ENCODE peak calls at places on chromosomes 12 and 14, in seven cellular contexts. A is uterus, P is iPS DF 6.9, J is cardiac muscle cell, D is body of pancreas, V is H1, G is tibial nerve. K is an unnamed sample.
A peak's percentile ranks its signal among the peaks of the same experiment; 100 is the strongest.

GRCh38 chr14:60651936-60652673 is 2.8 kb upstream of the SIX1 start:
- DNase-seq in A (no peak), P (no peak), J (no peak), D (peak; percentile 40), V (no peak), G (no peak), K (no peak)

GRCh38 chr12:59934486-59934885 is 338.7 kb downstream of the SLC16A7 start:
- DNase-seq in A (no peak), P (no peak), J (no peak), D (no peak), V (no peak), G (no peak), K (no peak)

GRCh38 chr14:70047598-70048312 is 141.0 kb downstream of the SLC8A3 start:
- DNase-seq in A (no peak), P (no peak), J (no peak), D (no peak), V (no peak), G (no peak), K (no peak)

GRCh38 chr14:61452452-61452851 is 131.1 kb downstream of the PRKCH start:
- DNase-seq in A (no peak), P (no peak), J (no peak), D (no peak), V (no peak), G (no peak), K (no peak)

GRCh38 chr12:81412940-81413339 is 335.1 kb downstream of the ACSS3 start:
- DNase-seq in A (no peak), P (no peak), J (no peak), D (no peak), V (no peak), G (no peak), K (no peak)

GRCh38 chr12:97594236-97594635 is 131.6 kb downstream of the RMST start:
- DNase-seq in A (no peak), P (no peak), J (no peak), D (no peak), V (no peak), G (no peak), K (no peak)

GRCh38 chr12:89657090-89657489 is 51.5 kb downstream of the ATP2B1 start:
- DNase-seq in A (no peak), P (no peak), J (no peak), D (no peak), V (no peak), G (no peak), K (no peak)

GRCh38 chr14:98101323-98101722 is 1170.7 kb downstream of the BCL11B start:
- DNase-seq in A (no peak), P (no peak), J (no peak), D (no peak), V (no peak), G (no peak), K (no peak)

GRCh38 chr14:97137705-97138104 is 340.5 kb downstream of the VRK1 start:
- DNase-seq in A (no peak), P (no peak), J (no peak), D (no peak), V (no peak), G (no peak), K (no peak)

GRCh38 chr12:124744659-124745467 is 118.8 kb downstream of the SCARB1 start:
- DNase-seq in A (no peak), P (peak; percentile 76), J (no peak), D (no peak), V (peak; percentile 76), G (no peak), K (no peak)

GRCh38 chr14:55754471-55754870 is 174.5 kb downstream of the KTN1 start:
- DNase-seq in A (no peak), P (no peak), J (no peak), D (no peak), V (no peak), G (no peak), K (no peak)

GRCh38 chr12:47224563-47225133 is 144.9 kb upstream of the AMIGO2 start:
- DNase-seq in A (no peak), P (no peak), J (no peak), D (no peak), V (no peak), G (no peak), K (no peak)

GRCh38 chr12:47223848-47224213 is 144.1 kb upstream of the AMIGO2 start:
- DNase-seq in A (peak; percentile 42), P (no peak), J (peak; percentile 55), D (peak; percentile 84), V (no peak), G (no peak), K (no peak)

GRCh38 chr12:47221256-47222023 is 141.7 kb upstream of the AMIGO2 start:
- DNase-seq in A (no peak), P (no peak), J (no peak), D (no peak), V (no peak), G (no peak), K (no peak)

GRCh38 chr12:47222960-47223847 is 143.4 kb upstream of the AMIGO2 start:
- DNase-seq in A (no peak), P (peak; percentile 74), J (peak; percentile 56), D (no peak), V (peak; percentile 61), G (no peak), K (no peak)

GRCh38 chr12:47222592-47222959 is 142.8 kb upstream of the AMIGO2 start:
- DNase-seq in A (no peak), P (no peak), J (no peak), D (no peak), V (peak; percentile 47), G (no peak), K (no peak)
- H3K4me1 ChIP-seq in A (peaks cover 7% of the 10 kb centered on the region), P (peaks cover 2% of the 10 kb centered on the region), J (peaks cover 11% of the 10 kb centered on the region), D (peaks cover 29% of the 10 kb centered on the region), V (peaks cover 10% of the 10 kb centered on the region), G (peaks cover 9% of the 10 kb centered on the region), K (peaks cover 16% of the 10 kb centered on the region)

GRCh38 chr12:32901553-32901952 is 5.0 kb upstream of the PKP2 start:
- DNase-seq in A (no peak), P (no peak), J (peak; percentile 72), D (no peak), V (no peak), G (no peak), K (no peak)

GRCh38 chr12:32903318-32903717 is 6.7 kb upstream of the PKP2 start:
- DNase-seq in A (no peak), P (no peak), J (no peak), D (no peak), V (no peak), G (no peak), K (no peak)

GRCh38 chr12:32902287-32902996 is 5.9 kb upstream of the PKP2 start:
- DNase-seq in A (no peak), P (no peak), J (no peak), D (no peak), V (no peak), G (no peak), K (no peak)

GRCh38 chr12:32906407-32907165 is 10.0 kb upstream of the PKP2 start:
- DNase-seq in A (no peak), P (no peak), J (no peak), D (no peak), V (no peak), G (no peak), K (no peak)

DNA sequence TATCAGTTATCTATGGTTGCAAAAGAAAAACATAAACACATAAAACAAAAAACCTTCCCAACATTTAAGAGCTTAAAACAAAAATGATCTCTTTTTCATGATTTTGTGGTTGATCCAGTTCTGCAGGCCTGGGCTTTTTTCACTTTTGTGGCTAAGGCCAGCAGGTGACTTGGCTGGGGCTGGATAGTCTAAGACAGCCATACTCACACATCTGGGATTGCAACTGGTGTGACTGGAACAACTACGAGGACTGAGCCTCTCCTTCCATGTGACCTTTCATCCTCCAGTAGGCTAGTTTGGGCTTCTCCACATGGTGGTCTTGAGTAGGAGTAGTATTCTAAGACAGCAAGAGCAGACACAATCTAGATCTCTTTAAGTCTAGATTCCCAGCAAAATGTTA is 7.2 kb upstream of the PKP2 start:
- DNase-seq in A (no peak), P (no peak), J (no peak), D (no peak), V (no peak), G (no peak), K (no peak)
- H3K4me3 ChIP-seq in A (no peak overlapping the region), P (no peak overlapping the region), J (no peak overlapping the region), D (no peak overlapping the region), V (no peak overlapping the region), G (no peak overlapping the region), K (no peak overlapping the region)

DNA sequence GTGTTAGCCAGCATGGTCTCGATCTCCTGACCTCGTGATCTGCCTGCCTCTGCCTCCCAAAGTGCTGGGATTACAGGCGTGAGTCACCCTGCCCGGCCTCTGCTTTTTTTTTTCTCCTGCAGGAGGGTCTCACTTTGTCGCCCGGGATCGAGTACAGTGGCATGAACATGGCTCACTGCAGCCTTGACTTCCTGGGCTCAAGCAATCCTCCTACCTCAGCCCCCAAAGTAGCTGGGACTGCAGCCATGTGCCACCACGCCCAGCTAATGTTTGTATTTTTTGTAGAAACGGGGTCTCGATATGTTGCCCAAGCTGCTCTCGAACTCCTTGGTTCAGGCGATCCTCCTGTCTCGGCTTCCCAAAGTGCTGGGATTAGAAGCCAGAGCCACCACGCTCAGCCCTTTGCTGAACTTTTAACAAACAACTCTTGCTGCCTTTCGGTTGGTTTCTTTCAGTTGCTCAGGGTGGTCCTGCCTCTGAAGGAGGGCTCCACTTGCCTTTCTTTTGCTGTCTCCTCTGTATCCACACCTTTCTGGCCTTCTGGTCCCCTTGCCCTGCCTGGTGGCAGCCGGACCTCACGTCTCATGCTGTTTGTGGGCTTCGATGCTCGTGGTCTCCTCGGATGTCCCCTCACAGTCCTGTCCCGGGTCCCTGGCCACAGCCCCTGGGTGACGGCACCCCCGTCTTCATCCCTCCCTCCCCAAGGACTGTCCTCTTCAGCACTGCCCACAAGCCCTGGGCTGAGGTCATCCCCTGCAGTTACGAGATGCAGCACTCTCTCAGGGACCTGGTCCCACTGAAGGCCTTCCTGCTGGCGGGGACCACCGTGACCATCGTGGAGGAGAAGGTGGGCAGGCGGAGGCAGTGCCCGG is 3.8 kb upstream of the B3GNT4 start:
- DNase-seq in A (no peak), P (no peak), J (no peak), D (no peak), V (no peak), G (no peak), K (no peak)
- H3K4me1 ChIP-seq in A (peaks cover 12% of the 10 kb centered on the region), P (peaks cover 4% of the 10 kb centered on the region), J (no peaks in the 10 kb centered on the region), D (peaks cover 21% of the 10 kb centered on the region), V (no peaks in the 10 kb centered on the region), G (peaks cover 9% of the 10 kb centered on the region), K (peaks cover 16% of the 10 kb centered on the region)

DNA sequence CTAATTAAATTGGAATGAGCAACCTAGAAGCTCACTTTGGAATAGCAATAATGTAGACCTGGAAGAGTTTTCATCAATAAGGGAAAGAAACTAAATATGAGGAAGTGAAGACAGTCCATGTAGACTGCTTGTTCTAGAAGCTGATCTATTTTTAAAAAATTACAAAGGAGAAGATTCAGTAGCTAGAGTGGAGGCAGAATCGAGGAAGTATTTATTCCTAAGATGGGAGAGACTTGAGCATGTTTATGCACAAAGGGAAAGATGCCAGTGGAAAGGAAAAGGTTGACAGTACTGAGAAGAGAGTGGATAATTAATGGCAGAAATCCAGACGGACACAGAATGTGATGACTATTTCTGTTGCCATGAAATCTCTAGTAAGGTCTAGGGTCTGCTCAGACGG is 156.3 kb upstream of the PDE3A start:
- DNase-seq in A (no peak), P (no peak), J (peak; percentile 72), D (no peak), V (no peak), G (no peak), K (no peak)
- H3K4me3 ChIP-seq in A (no peak overlapping the region), P (no peak overlapping the region), J (no peak overlapping the region), D (no peak overlapping the region), V (no peak overlapping the region), G (no peak overlapping the region), K (no peak overlapping the region)

DNA sequence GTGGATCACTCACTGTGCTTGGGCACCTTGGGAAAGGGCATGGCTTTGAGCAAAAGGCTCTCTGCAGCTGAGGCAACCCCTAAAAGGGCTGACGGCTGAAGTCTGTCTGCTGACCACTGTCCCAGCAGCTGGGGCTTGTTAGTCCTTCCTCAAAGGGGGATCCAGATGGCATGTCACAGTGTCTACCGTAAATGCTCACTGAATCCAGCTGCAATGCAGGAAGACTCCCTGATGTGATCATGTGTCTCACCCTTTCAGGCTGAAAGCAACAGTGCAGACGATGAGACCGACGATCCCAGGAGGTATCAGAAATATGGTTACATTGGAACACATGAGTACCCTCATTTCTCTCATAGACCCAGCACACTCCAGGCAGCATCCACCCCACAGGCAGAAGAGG is 12.4 kb downstream of the OAS1 start:
- DNase-seq in A (no peak), P (no peak), J (no peak), D (no peak), V (no peak), G (no peak), K (no peak)
- H3K4me1 ChIP-seq in A (no peaks in the 10 kb centered on the region), P (no peaks in the 10 kb centered on the region), J (no peaks in the 10 kb centered on the region), D (peaks cover 10% of the 10 kb centered on the region), V (no peaks in the 10 kb centered on the region), G (no peaks in the 10 kb centered on the region), K (no peaks in the 10 kb centered on the region)